ENCODE peak calls at places on chromosome 10, in five cellular contexts. F, R, Q, H and W are unnamed samples.

GRCh38 chr10:132189016-132189415 is 2.3 kb downstream of the DPYSL4 start:
- DNase-seq in F (no peak), R (no peak), Q (no peak), H (no peak), W (no peak)

GRCh38 chr10:44557596-44558191 is 172.8 kb upstream of the CXCL12 start:
- DNase-seq in F (no peak), R (no peak), Q (no peak), H (peak; percentile 14), W (no peak)

GRCh38 chr10:34200355-34200901 is 614.7 kb downstream of the PARD3 start:
- DNase-seq in F (no peak), R (no peak), Q (no peak), H (peak; percentile 68), W (no peak)

GRCh38 chr10:75765705-75766104 is 334.3 kb downstream of the LRMDA start:
- DNase-seq in F (no peak), R (no peak), Q (no peak), H (no peak), W (no peak)

GRCh38 chr10:11270135-11270857 is 252.6 kb downstream of the CELF2 start:
- DNase-seq in F (peak; percentile 38), R (peak; percentile 27), Q (peak; percentile 70), H (peak; percentile 80), W (no peak)

GRCh38 chr10:109946680-109947446 is 23.6 kb upstream of the XPNPEP1 start:
- DNase-seq in F (no peak), R (no peak), Q (no peak), H (no peak), W (no peak)

GRCh38 chr10:97796651-97797050 is 24.9 kb upstream of the SFRP5 start:
- DNase-seq in F (no peak), R (no peak), Q (no peak), H (no peak), W (no peak)

GRCh38 chr10:60735244-60735643 is 43.0 kb upstream of the CDK1 start:
- DNase-seq in F (no peak), R (no peak), Q (no peak), H (no peak), W (no peak)

GRCh38 chr10:78903351-78903940 is 165.3 kb upstream of the ZMIZ1 start:
- DNase-seq in F (no peak), R (no peak), Q (no peak), H (no peak), W (no peak)

GRCh38 chr10:132855889-132856288 is 69.9 kb upstream of the NKX6-2 start:
- DNase-seq in F (no peak), R (no peak), Q (peak; percentile 23), H (no peak), W (no peak)

GRCh38 chr10:80541144-80541750 is 3.5 kb downstream of the SH2D4B start:
- DNase-seq in F (no peak), R (no peak), Q (no peak), H (no peak), W (no peak)

GRCh38 chr10:81866753-81867152 is 8.2 kb upstream of the NRG3 start:
- DNase-seq in F (no peak), R (no peak), Q (no peak), H (peak; percentile 32), W (no peak)

GRCh38 chr10:21031232-21031790 is 134.2 kb upstream of the NEBL start:
- DNase-seq in F (no peak), R (no peak), Q (no peak), H (peak; percentile 34), W (no peak)

GRCh38 chr10:127411062-127411461 is 138.0 kb upstream of the NPS start:
- DNase-seq in F (no peak), R (no peak), Q (no peak), H (no peak), W (no peak)

GRCh38 chr10:288605-289200 is 153.4 kb downstream of the ZMYND11 start:
- DNase-seq in F (no peak), R (no peak), Q (no peak), H (no peak), W (no peak)

GRCh38 chr10:42640610-42641229 is 2.4 kb upstream of the ZNF33B start:
- DNase-seq in F (peak; percentile 94), R (no peak), Q (no peak), H (no peak), W (no peak)

GRCh38 chr10:124287791-124288190 is 130.9 kb downstream of the OAT start:
- DNase-seq in F (no peak), R (no peak), Q (peak; percentile 18), H (no peak), W (no peak)

GRCh38 chr10:97724341-97724941 is 10.9 kb downstream of the MARVELD1 start:
- DNase-seq in F (no peak), R (no peak), Q (no peak), H (peak; percentile 51), W (no peak)

GRCh38 chr10:121694966-121695340 is 96.7 kb upstream of the FGFR2 start:
- DNase-seq in F (no peak), R (no peak), Q (no peak), H (no peak), W (no peak)

GRCh38 chr10:112981553-112981952 is 31.5 kb downstream of the TCF7L2 start:
- DNase-seq in F (no peak), R (no peak), Q (no peak), H (no peak), W (no peak)

GRCh38 chr10:73601486-73601921 is 10.4 kb upstream of the USP54 start:
- DNase-seq in F (peak; percentile 100), R (no peak), Q (no peak), H (no peak), W (no peak)

GRCh38 chr10:26087666-26088065 is 128.9 kb upstream of the GAD2 start:
- DNase-seq in F (no peak), R (no peak), Q (no peak), H (no peak), W (no peak)

GRCh38 chr10:78742730-78743615 is 325.8 kb upstream of the ZMIZ1 start:
- DNase-seq in F (no peak), R (no peak), Q (no peak), H (peak; percentile 19), W (no peak)

GRCh38 chr10:128687408-128687807 is 561.2 kb upstream of the MKI67 start:
- DNase-seq in F (no peak), R (no peak), Q (no peak), H (no peak), W (no peak)

GRCh38 chr10:132808568-132809236 is 22.8 kb upstream of the NKX6-2 start:
- DNase-seq in F (no peak), R (no peak), Q (peak; percentile 32), H (no peak), W (no peak)

GRCh38 chr10:45372251-45372951 is 1.6 kb upstream of the ALOX5 start:
- DNase-seq in F (no peak), R (no peak), Q (no peak), H (no peak), W (no peak)

GRCh38 chr10:8181496-8182174 is 127.1 kb downstream of the GATA3 start:
- DNase-seq in F (no peak), R (no peak), Q (no peak), H (no peak), W (no peak)

GRCh38 chr10:119871881-119872609 is 598 bp downstream of the MCMBP start:
- DNase-seq in F (peak; percentile 53), R (no peak), Q (peak; percentile 36), H (peak; percentile 65), W (no peak)

GRCh38 chr10:69573056-69573806 is at the start of gene NEUROG3:
- DNase-seq in F (peak; percentile 30), R (no peak), Q (no peak), H (no peak), W (no peak)

GRCh38 chr10:102300289-102300843 is 55.0 kb downstream of the GBF1 start:
- DNase-seq in F (no peak), R (peak; percentile 46), Q (no peak), H (peak; percentile 67), W (peak; percentile 66)
- H3K4me3 ChIP-seq in F (no peak overlapping the region), R (peak overlapping the region; percentile 25), Q (no peak overlapping the region), H (peak overlapping the region; percentile 3), W (no peak overlapping the region)

DNA sequence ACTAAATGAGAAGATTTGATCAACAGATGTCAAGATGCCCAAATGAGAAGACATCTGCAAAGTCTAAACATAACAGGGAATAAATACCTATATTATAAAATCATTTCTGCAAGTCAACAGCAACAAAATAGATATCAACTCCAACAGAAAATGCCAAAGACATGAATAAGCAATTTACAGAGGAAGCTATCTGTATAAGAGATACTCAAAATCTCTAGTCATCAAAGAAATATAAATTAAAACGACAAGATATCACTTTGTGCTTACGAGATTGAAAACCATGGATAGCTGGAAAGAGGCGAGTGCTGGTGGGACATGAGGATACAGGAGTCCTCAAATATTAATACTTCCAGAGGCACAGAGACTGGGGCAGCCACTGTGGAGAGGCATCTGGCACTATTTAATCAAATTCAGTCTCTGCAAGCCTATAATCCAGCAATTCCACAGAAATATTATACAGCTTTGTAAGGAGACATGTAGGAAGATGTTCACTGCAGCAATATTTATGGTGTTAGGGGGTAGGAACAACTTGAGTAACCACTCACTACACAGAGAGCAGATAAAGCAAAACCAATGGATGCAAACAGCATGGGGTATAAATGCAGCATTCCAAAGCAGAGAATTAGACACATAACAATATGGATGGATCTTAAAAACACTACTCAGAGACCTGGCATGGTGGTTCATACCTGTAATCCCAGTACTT is 4.8 kb downstream of the DNMBP start:
- DNase-seq in F (no peak), R (no peak), Q (no peak), H (no peak), W (no peak)
- H3K4me3 ChIP-seq in F (peak overlapping the region; percentile 38), R (peak overlapping the region; percentile 14), Q (no peak overlapping the region), H (peak overlapping the region; percentile 37), W (peak overlapping the region; percentile 22)

GRCh38 chr10:93568105-93568390 is 1.6 kb downstream of the FFAR4 start:
- DNase-seq in F (no peak), R (no peak), Q (no peak), H (no peak), W (no peak)
- H3K4me3 ChIP-seq in F (peak overlapping the region; percentile 56), R (no peak overlapping the region), Q (peak overlapping the region; percentile 48), H (no peak overlapping the region), W (no peak overlapping the region)

GRCh38 chr10:24467605-24468004 is 256.1 kb downstream of the ARHGAP21 start:
- DNase-seq in F (no peak), R (no peak), Q (no peak), H (no peak), W (no peak)
- H3K4me3 ChIP-seq in F (peak overlapping the region; percentile 80), R (peak overlapping the region; percentile 55), Q (no peak overlapping the region), H (peak overlapping the region; percentile 49), W (no peak overlapping the region)

GRCh38 chr10:24465124-24465874 is 256.4 kb downstream of the KIAA1217 start:
- DNase-seq in F (no peak), R (no peak), Q (no peak), H (peak; percentile 81), W (peak; percentile 96)
- H3K4me3 ChIP-seq in F (peak overlapping the region; percentile 80), R (no peak overlapping the region), Q (no peak overlapping the region), H (no peak overlapping the region), W (no peak overlapping the region)

GRCh38 chr10:4121531-4122380 is 336.7 kb upstream of the KLF6 start:
- DNase-seq in F (no peak), R (no peak), Q (no peak), H (no peak), W (no peak)
- H3K4me3 ChIP-seq in F (no peak overlapping the region), R (no peak overlapping the region), Q (no peak overlapping the region), H (no peak overlapping the region), W (no peak overlapping the region)